ENCODE peak calls at places on chromosomes 4 and X, in six cellular contexts. J is GM12878, N is GM12891, O is H1, D is K562, P is HepG2. L is an unnamed sample.

GRCh38 chr4:182593864-182594263 is 323.3 kb downstream of the DCTD start:
- DNase-seq in J (no peak), N (no peak), O (no peak), D (no peak), P (no peak), L (no peak)

GRCh38 chr4:142660728-142661127 is 185.4 kb downstream of the INPP4B start:
- DNase-seq in J (no peak), N (no peak), O (no peak), D (no peak), P (no peak), L (no peak)

GRCh38 chr4:74431113-74431826 is 13.7 kb upstream of the AREG start:
- DNase-seq in J (peak; percentile 23), N (no peak), O (no peak), D (no peak), P (no peak), L (no peak)

GRCh38 chr4:136241221-136241986 is 1290.9 kb downstream of the PCDH18 start:
- DNase-seq in J (no peak), N (no peak), O (no peak), D (no peak), P (no peak), L (no peak)

GRCh38 chr4:110344165-110344564 is 131.8 kb upstream of the ENPEP start:
- DNase-seq in J (no peak), N (no peak), O (no peak), D (peak; percentile 15), P (no peak), L (no peak)

GRCh38 chrX:132480581-132481203 is 8.1 kb downstream of the MBNL3 start:
- DNase-seq in J (peak; percentile 55), N (no peak), O (no peak), D (no peak), P (peak; percentile 82), L (peak; percentile 15)

GRCh38 chrX:55710701-55711100 is 6.8 kb upstream of the RRAGB start:
- DNase-seq in J (no peak), N (no peak), O (no peak), D (no peak), P (no peak), L (no peak)

GRCh38 chrX:113833096-113833495 is 750.8 kb upstream of the HTR2C start:
- DNase-seq in J (no peak), N (no peak), O (no peak), D (no peak), P (no peak), L (no peak)

GRCh38 chr4:108130955-108131354 is 37.8 kb downstream of the LEF1 start:
- DNase-seq in J (no peak), N (no peak), O (no peak), D (no peak), P (no peak), L (no peak)

GRCh38 chr4:156968479-156968984 is 3.1 kb downstream of the PDGFC start:
- DNase-seq in J (no peak), N (peak; percentile 20), O (peak; percentile 72), D (peak; percentile 10), P (peak; percentile 55), L (no peak)

GRCh38 chrX:136196691-136197155 is 49.4 kb downstream of the FHL1 start:
- DNase-seq in J (no peak), N (no peak), O (no peak), D (no peak), P (no peak), L (no peak)
- TF ChIP-seq POLR2A in J (no peak), N (no peak), O (no peak), D (no peak), P (no peak), L (no peak)

DNA sequence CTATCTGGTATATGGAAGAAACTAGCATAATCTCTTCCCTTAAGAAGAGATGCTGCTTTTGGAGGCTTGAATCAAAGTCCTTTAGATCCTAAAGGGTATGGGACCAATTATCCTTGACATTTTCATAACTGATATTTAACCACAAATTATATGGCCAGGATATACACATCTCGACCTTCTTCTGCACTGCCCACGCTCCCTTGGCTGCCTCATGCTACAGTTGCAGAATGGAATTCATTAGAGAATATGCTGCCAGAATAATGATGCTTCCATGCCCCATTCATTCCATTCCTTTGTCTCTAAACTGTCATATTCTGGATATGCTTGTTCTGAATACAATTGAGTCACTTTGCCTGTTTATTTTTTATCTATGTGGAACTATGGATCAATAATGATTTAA is 157.1 kb upstream of the PACRGL start:
- DNase-seq in J (no peak), N (no peak), O (no peak), D (no peak), P (no peak), L (no peak)
- TF ChIP-seq TAF1 in J (no peak), N (no peak), O (no peak), D (no peak), P (no peak), L (no peak)

GRCh38 chrX:57641338-57641737 is 38.7 kb downstream of the NLRP2B start:
- DNase-seq in J (no peak), N (no peak), O (no peak), D (no peak), P (no peak), L (no peak)
- TF ChIP-seq POLR2A in J (no peak), N (no peak), O (no peak), D (no peak), P (no peak), L (no peak)

GRCh38 chr4:119627267-119628190 is 1.1 kb downstream of the PDE5A start:
- DNase-seq in J (no peak), N (peak; percentile 75), O (peak; percentile 84), D (peak; percentile 81), P (no peak), L (peak; percentile 68)
- TF ChIP-seq TAF1 in J (no peak), N (no peak), O (peak; percentile 30), D (no peak), P (no peak), L (no peak)

GRCh38 chr4:7761720-7762119 is 177.9 kb downstream of the AFAP1 start:
- DNase-seq in J (no peak), N (peak; percentile 82), O (peak; percentile 83), D (peak; percentile 69), P (peak; percentile 49), L (peak; percentile 81)
- TF ChIP-seq POLR2A in J (no peak), N (no peak), O (no peak), D (no peak), P (no peak), L (no peak)

GRCh38 chr4:8916251-8916913 is 44.7 kb upstream of the HMX1 start:
- DNase-seq in J (no peak), N (peak; percentile 5), O (peak; percentile 35), D (peak; percentile 1), P (no peak), L (peak; percentile 4)

GRCh38 chr4:8916914-8917305 is 45.3 kb upstream of the HMX1 start:
- DNase-seq in J (no peak), N (peak; percentile 2), O (no peak), D (peak; percentile 2), P (no peak), L (no peak)

GRCh38 chr4:8915201-8916200 is 43.9 kb upstream of the HMX1 start:
- DNase-seq in J (no peak), N (peak; percentile 5), O (peak; percentile 42), D (peak; percentile 2), P (no peak), L (peak; percentile 3)

GRCh38 chr4:8917868-8918783 is 46.5 kb upstream of the HMX1 start:
- DNase-seq in J (no peak), N (peak; percentile 79), O (peak; percentile 98), D (peak; percentile 70), P (peak; percentile 23), L (peak; percentile 70)

GRCh38 chr4:8917321-8917811 is 45.7 kb upstream of the HMX1 start:
- DNase-seq in J (no peak), N (no peak), O (peak; percentile 43), D (peak; percentile 1), P (no peak), L (peak; percentile 3)
- TF ChIP-seq TAF1 in J (no peak), N (no peak), O (no peak), D (no peak), P (no peak), L (no peak)

L was measured in GM12892.